ENCODE peak calls at places on chromosome 11, in eight cellular contexts. One of them, this sample, is unnamed.

GRCh38 chr11:17531071-17531817 is 13.0 kb downstream of the USH1C start:
- DNase-seq in right atrium auricular region: no peak
- DNase-seq in Panc1: no peak
- DNase-seq in AG09309: no peak
- DNase-seq in tibial artery: no peak
- DNase-seq in AG04450: no peak
- DNase-seq in AG10803: no peak
- DNase-seq in HCT116: no peak
- DNase-seq in this sample: no peak

GRCh38 chr11:93476796-93477195 is 66.4 kb downstream of the SMCO4 start:
- DNase-seq in right atrium auricular region: no peak
- DNase-seq in Panc1: no peak
- DNase-seq in AG09309: peak
- DNase-seq in tibial artery: no peak
- DNase-seq in AG04450: peak
- DNase-seq in AG10803: peak
- DNase-seq in HCT116: no peak
- DNase-seq in this sample: peak

GRCh38 chr11:128201801-128202200 is 385.6 kb downstream of the ETS1 start:
- DNase-seq in right atrium auricular region: no peak
- DNase-seq in Panc1: no peak
- DNase-seq in AG09309: no peak
- DNase-seq in tibial artery: no peak
- DNase-seq in AG04450: no peak
- DNase-seq in AG10803: no peak
- DNase-seq in HCT116: no peak
- DNase-seq in this sample: no peak

GRCh38 chr11:60428517-60428916 is 855 bp upstream of the MS4A5 start:
- DNase-seq in right atrium auricular region: no peak
- DNase-seq in Panc1: no peak
- DNase-seq in AG09309: no peak
- DNase-seq in tibial artery: no peak
- DNase-seq in AG04450: no peak
- DNase-seq in AG10803: no peak
- DNase-seq in HCT116: peak
- DNase-seq in this sample: no peak

GRCh38 chr11:76158394-76159302 is 47.7 kb downstream of the WNT11 start:
- DNase-seq in right atrium auricular region: no peak
- DNase-seq in Panc1: no peak
- DNase-seq in AG09309: no peak
- DNase-seq in tibial artery: no peak
- DNase-seq in AG04450: no peak
- DNase-seq in AG10803: no peak
- DNase-seq in HCT116: no peak
- DNase-seq in this sample: no peak

GRCh38 chr11:113567097-113567496 is 91.9 kb upstream of the DRD2 start:
- DNase-seq in right atrium auricular region: no peak
- DNase-seq in Panc1: no peak
- DNase-seq in AG09309: no peak
- DNase-seq in tibial artery: no peak
- DNase-seq in AG04450: no peak
- DNase-seq in AG10803: no peak
- DNase-seq in HCT116: no peak
- DNase-seq in this sample: no peak

GRCh38 chr11:134043821-134044420 is 25.0 kb upstream of the JAM3 start:
- DNase-seq in right atrium auricular region: no peak
- DNase-seq in Panc1: no peak
- DNase-seq in AG09309: no peak
- DNase-seq in tibial artery: no peak
- DNase-seq in AG04450: no peak
- DNase-seq in AG10803: no peak
- DNase-seq in HCT116: no peak
- DNase-seq in this sample: no peak

GRCh38 chr11:35168606-35169200 is 29.7 kb downstream of the CD44 start:
- DNase-seq in right atrium auricular region: no peak
- DNase-seq in Panc1: no peak
- DNase-seq in AG09309: no peak
- DNase-seq in tibial artery: no peak
- DNase-seq in AG04450: no peak
- DNase-seq in AG10803: no peak
- DNase-seq in HCT116: no peak
- DNase-seq in this sample: no peak

GRCh38 chr11:34266987-34267386 is 90.8 kb downstream of the ABTB2 start:
- DNase-seq in right atrium auricular region: no peak
- DNase-seq in Panc1: no peak
- DNase-seq in AG09309: no peak
- DNase-seq in tibial artery: no peak
- DNase-seq in AG04450: no peak
- DNase-seq in AG10803: peak
- DNase-seq in HCT116: no peak
- DNase-seq in this sample: no peak

GRCh38 chr11:64128255-64129006 is 37.5 kb downstream of the MACROD1 start:
- DNase-seq in right atrium auricular region: no peak
- DNase-seq in Panc1: no peak
- DNase-seq in AG09309: no peak
- DNase-seq in tibial artery: no peak
- DNase-seq in AG04450: no peak
- DNase-seq in AG10803: no peak
- DNase-seq in HCT116: no peak
- DNase-seq in this sample: no peak

GRCh38 chr11:124085583-124085982 is 29.7 kb upstream of the VWA5A start:
- DNase-seq in right atrium auricular region: no peak
- DNase-seq in Panc1: no peak
- DNase-seq in AG09309: no peak
- DNase-seq in tibial artery: no peak
- DNase-seq in AG04450: no peak
- DNase-seq in AG10803: no peak
- DNase-seq in HCT116: no peak
- DNase-seq in this sample: peak

GRCh38 chr11:75428301-75428724 is 4.7 kb downstream of the KLHL35 start:
- DNase-seq in right atrium auricular region: peak
- DNase-seq in Panc1: no peak
- DNase-seq in AG09309: no peak
- DNase-seq in tibial artery: peak
- DNase-seq in AG04450: peak
- DNase-seq in AG10803: peak
- DNase-seq in HCT116: no peak
- DNase-seq in this sample: peak

GRCh38 chr11:115990004-115990447 is 485.8 kb upstream of the CADM1 start:
- DNase-seq in right atrium auricular region: no peak
- DNase-seq in Panc1: no peak
- DNase-seq in AG09309: no peak
- DNase-seq in tibial artery: no peak
- DNase-seq in AG04450: no peak
- DNase-seq in AG10803: no peak
- DNase-seq in HCT116: no peak
- DNase-seq in this sample: no peak

GRCh38 chr11:57482782-57483569 is 22.6 kb downstream of the RTN4RL2 start:
- DNase-seq in right atrium auricular region: no peak
- DNase-seq in Panc1: no peak
- DNase-seq in AG09309: no peak
- DNase-seq in tibial artery: no peak
- DNase-seq in AG04450: no peak
- DNase-seq in AG10803: no peak
- DNase-seq in HCT116: no peak
- DNase-seq in this sample: no peak

GRCh38 chr11:76773921-76774361 is 9.2 kb upstream of the TSKU start:
- DNase-seq in right atrium auricular region: peak
- DNase-seq in Panc1: no peak
- DNase-seq in AG09309: no peak
- DNase-seq in tibial artery: peak
- DNase-seq in AG04450: no peak
- DNase-seq in AG10803: no peak
- DNase-seq in HCT116: no peak
- DNase-seq in this sample: no peak

GRCh38 chr11:19742595-19743292 is 30.1 kb downstream of the NAV2 start:
- DNase-seq in right atrium auricular region: peak
- DNase-seq in Panc1: peak
- DNase-seq in AG09309: no peak
- DNase-seq in tibial artery: peak
- DNase-seq in AG04450: peak
- DNase-seq in AG10803: peak
- DNase-seq in HCT116: peak
- DNase-seq in this sample: peak

GRCh38 chr11:62925745-62926668 is 4.8 kb upstream of the CHRM1 start:
- DNase-seq in right atrium auricular region: no peak
- DNase-seq in Panc1: no peak
- DNase-seq in AG09309: no peak
- DNase-seq in tibial artery: no peak
- DNase-seq in AG04450: no peak
- DNase-seq in AG10803: no peak
- DNase-seq in HCT116: no peak
- DNase-seq in this sample: no peak

GRCh38 chr11:63639195-63639832 is 25.1 kb upstream of the PLAAT3 start:
- DNase-seq in right atrium auricular region: no peak
- DNase-seq in Panc1: no peak
- DNase-seq in AG09309: peak
- DNase-seq in tibial artery: peak
- DNase-seq in AG04450: no peak
- DNase-seq in AG10803: peak
- DNase-seq in HCT116: no peak
- DNase-seq in this sample: no peak

GRCh38 chr11:93814966-93815633 is 31.0 kb downstream of the MED17 start:
- DNase-seq in right atrium auricular region: no peak
- DNase-seq in Panc1: no peak
- DNase-seq in AG09309: no peak
- DNase-seq in tibial artery: no peak
- DNase-seq in AG04450: no peak
- DNase-seq in AG10803: no peak
- DNase-seq in HCT116: no peak
- DNase-seq in this sample: no peak

GRCh38 chr11:820655-821512 is 2.2 kb downstream of the PNPLA2 start:
- DNase-seq in right atrium auricular region: peak
- DNase-seq in Panc1: no peak
- DNase-seq in AG09309: no peak
- DNase-seq in tibial artery: peak
- DNase-seq in AG04450: no peak
- DNase-seq in AG10803: peak
- DNase-seq in HCT116: no peak
- DNase-seq in this sample: no peak

GRCh38 chr11:16818284-16818683 is 79.8 kb downstream of the C11orf58 start:
- DNase-seq in right atrium auricular region: no peak
- DNase-seq in Panc1: peak
- DNase-seq in AG09309: no peak
- DNase-seq in tibial artery: no peak
- DNase-seq in AG04450: no peak
- DNase-seq in AG10803: no peak
- DNase-seq in HCT116: no peak
- DNase-seq in this sample: no peak

GRCh38 chr11:46285173-46285572 is 7.7 kb downstream of the CREB3L1 start:
- DNase-seq in right atrium auricular region: no peak
- DNase-seq in Panc1: no peak
- DNase-seq in AG09309: no peak
- DNase-seq in tibial artery: no peak
- DNase-seq in AG04450: no peak
- DNase-seq in AG10803: no peak
- DNase-seq in HCT116: no peak
- DNase-seq in this sample: no peak
- H3K4me3 ChIP-seq in right atrium auricular region: no peak
- H3K4me3 ChIP-seq in Panc1: no peak
- H3K4me3 ChIP-seq in AG09309: no peak
- H3K4me3 ChIP-seq in tibial artery: peak
- H3K4me3 ChIP-seq in AG04450: peak
- H3K4me3 ChIP-seq in AG10803: peak
- H3K4me3 ChIP-seq in HCT116: no peak
- H3K4me3 ChIP-seq in this sample: no peak

DNA sequence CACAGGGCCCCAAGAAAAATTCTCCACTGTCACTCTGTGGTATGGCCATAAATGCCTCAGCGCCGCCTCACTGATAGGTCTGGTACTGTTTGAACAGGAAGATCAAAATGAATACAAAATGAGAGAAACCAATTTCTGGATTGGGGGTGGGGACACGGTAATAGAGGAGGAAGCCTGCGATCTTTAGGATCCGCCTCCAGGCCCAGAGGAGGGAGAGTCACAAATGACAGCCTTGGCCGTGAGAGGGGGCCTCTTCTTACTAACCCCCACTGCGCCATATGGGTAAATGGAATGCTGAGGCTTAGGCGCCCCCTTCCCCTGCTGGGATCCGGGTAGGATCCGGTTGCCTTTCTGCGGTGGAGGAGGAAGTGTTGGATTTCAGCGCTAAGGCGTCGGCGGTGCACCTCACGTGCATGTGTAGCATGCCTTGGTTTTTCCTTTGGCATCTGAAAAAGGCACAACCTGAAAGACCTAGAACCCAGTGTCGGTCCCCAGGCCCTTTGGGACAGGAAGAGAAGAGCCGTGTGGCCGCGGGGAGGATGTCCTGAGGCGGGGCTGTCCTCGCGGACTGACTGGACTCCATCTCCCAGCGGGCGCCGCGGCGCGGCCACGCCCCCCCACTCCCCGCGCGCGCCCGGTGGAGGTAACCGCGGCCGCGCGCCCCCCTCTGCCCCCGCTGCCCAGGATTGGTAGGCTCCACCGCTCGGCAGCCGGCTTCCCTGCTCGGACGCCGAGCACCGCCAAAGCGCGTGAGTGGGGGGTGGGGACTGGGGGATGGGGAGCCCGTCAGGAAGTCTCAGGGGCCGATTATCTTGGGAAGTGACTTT is 718 bp upstream of the MADD start:
- DNase-seq in right atrium auricular region: peak
- DNase-seq in Panc1: no peak
- DNase-seq in AG09309: peak
- DNase-seq in tibial artery: peak
- DNase-seq in AG04450: peak
- DNase-seq in AG10803: peak
- DNase-seq in HCT116: peak
- DNase-seq in this sample: no peak
- TF ChIP-seq CTCF in right atrium auricular region: no peak
- TF ChIP-seq CTCF in Panc1: no peak
- TF ChIP-seq CTCF in AG09309: no peak
- TF ChIP-seq CTCF in tibial artery: peak
- TF ChIP-seq CTCF in AG04450: no peak
- TF ChIP-seq CTCF in AG10803: peak
- TF ChIP-seq CTCF in HCT116: no peak
- TF ChIP-seq CTCF in this sample: no peak

DNA sequence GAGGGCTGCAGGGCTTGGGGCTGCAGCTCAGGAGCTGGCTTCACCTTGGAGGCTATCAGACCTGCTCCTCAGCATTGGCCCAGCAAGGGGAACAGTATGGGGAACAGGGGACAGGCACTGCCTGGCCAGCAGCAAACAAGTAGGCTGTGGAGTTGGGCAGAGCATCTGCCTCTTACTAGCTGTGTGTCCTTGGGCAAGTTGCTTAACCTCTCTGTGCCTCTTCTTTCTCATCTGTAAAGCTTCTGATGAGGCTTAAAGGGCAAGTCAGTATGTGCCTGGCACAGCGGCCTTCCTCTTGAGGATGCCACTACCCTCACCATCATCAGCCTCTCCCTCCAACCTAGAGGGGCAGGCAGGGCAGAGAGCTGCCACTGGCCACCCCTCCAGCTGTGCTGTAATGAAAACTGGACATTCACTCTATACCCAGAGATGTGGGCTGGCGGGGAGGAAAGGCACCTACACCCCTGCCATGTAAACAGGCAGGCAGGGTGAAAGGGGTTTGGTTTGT is 7.5 kb upstream of the CDKN1C start:
- DNase-seq in right atrium auricular region: no peak
- DNase-seq in Panc1: no peak
- DNase-seq in AG09309: no peak
- DNase-seq in tibial artery: no peak
- DNase-seq in AG04450: no peak
- DNase-seq in AG10803: no peak
- DNase-seq in HCT116: no peak
- DNase-seq in this sample: no peak
- H3K4me3 ChIP-seq in right atrium auricular region: peak
- H3K4me3 ChIP-seq in Panc1: peak
- H3K4me3 ChIP-seq in AG09309: peak
- H3K4me3 ChIP-seq in tibial artery: no peak
- H3K4me3 ChIP-seq in AG04450: peak
- H3K4me3 ChIP-seq in AG10803: peak
- H3K4me3 ChIP-seq in HCT116: peak
- H3K4me3 ChIP-seq in this sample: peak

GRCh38 chr11:90113541-90113940 is 20.9 kb upstream of the NAALAD2 start:
- DNase-seq in right atrium auricular region: no peak
- DNase-seq in Panc1: no peak
- DNase-seq in AG09309: no peak
- DNase-seq in tibial artery: no peak
- DNase-seq in AG04450: no peak
- DNase-seq in AG10803: peak
- DNase-seq in HCT116: no peak
- DNase-seq in this sample: no peak
- TF ChIP-seq CTCF in right atrium auricular region: peak
- TF ChIP-seq CTCF in Panc1: peak
- TF ChIP-seq CTCF in AG09309: no peak
- TF ChIP-seq CTCF in tibial artery: no peak
- TF ChIP-seq CTCF in AG04450: peak
- TF ChIP-seq CTCF in AG10803: peak
- TF ChIP-seq CTCF in HCT116: peak
- TF ChIP-seq CTCF in this sample: no peak

This sample was measured in astrocyte of the cerebellum.